ENCODE peak calls at places on chromosomes 2 and 18, in ten cellular contexts. D, Q, I, W, F, N, E, P, T and V are unnamed samples.

GRCh38 chr2:199485732-199486335 is 28.1 kb upstream of the SATB2 start:
- DNase-seq in P (peak), Q (no peak), I (peak), T (no peak), W (no peak), F (peak), N (no peak), E (peak), D (peak), V (peak)

GRCh38 chr18:50610349-50610748 is 50.5 kb downstream of the MAPK4 start:
- DNase-seq in W (no peak), E (no peak), D (no peak), F (no peak), T (no peak), Q (no peak), I (no peak), P (no peak), N (no peak), V (no peak)

GRCh38 chr2:10495311-10495987 is 47.3 kb upstream of the ODC1 start:
- DNase-seq in P (no peak), I (no peak), N (no peak), W (no peak), F (no peak), D (no peak), T (no peak), E (no peak), Q (no peak), V (no peak)

GRCh38 chr18:25832008-25832604 is 258.3 kb downstream of the SS18 start:
- DNase-seq in F (peak), T (peak), I (peak), D (peak), W (peak), P (peak), Q (no peak), N (peak), E (peak), V (peak)

GRCh38 chr18:45505497-45506206 is 109.6 kb upstream of the SLC14A2 start:
- DNase-seq in F (no peak), D (no peak), P (peak), T (no peak), Q (no peak), I (no peak), W (no peak), E (peak), N (no peak), V (no peak)

GRCh38 chr2:157328133-157328532 is 2.5 kb upstream of the ERMN start:
- DNase-seq in D (no peak), E (no peak), P (no peak), W (no peak), I (no peak), Q (no peak), T (no peak), F (no peak), N (no peak), V (no peak)

GRCh38 chr2:11254100-11254536 is 90.3 kb downstream of the ROCK2 start:
- DNase-seq in I (no peak), N (no peak), D (peak), F (no peak), W (no peak), P (no peak), E (no peak), T (no peak), Q (no peak), V (no peak)

GRCh38 chr2:127082974-127083373 is 24.0 kb downstream of the BIN1 start:
- DNase-seq in P (no peak), D (peak), W (no peak), F (peak), T (no peak), E (no peak), I (no peak), N (no peak), Q (no peak), V (no peak)

GRCh38 chr2:235713244-235713643 is 219.4 kb downstream of the AGAP1 start:
- DNase-seq in F (no peak), N (no peak), W (no peak), E (no peak), T (no peak), P (no peak), Q (no peak), D (no peak), I (no peak), V (no peak)

GRCh38 chr2:36290306-36290705 is 65.3 kb upstream of the CRIM1 start:
- DNase-seq in D (no peak), E (no peak), W (no peak), T (no peak), F (no peak), N (no peak), I (no peak), P (peak), Q (no peak), V (no peak)

GRCh38 chr18:43271593-43272432 is 5.5 kb downstream of the SYT4 start:
- DNase-seq in P (peak), T (no peak), Q (no peak), F (peak), I (no peak), N (peak), E (peak), W (peak), D (peak), V (peak)

GRCh38 chr2:163934134-163934533 is 198.3 kb upstream of the FIGN start:
- DNase-seq in I (no peak), D (no peak), N (no peak), E (no peak), F (no peak), Q (no peak), T (no peak), W (no peak), P (no peak), V (no peak)

GRCh38 chr2:227865281-227865680 is 6.2 kb upstream of the DAW1 start:
- DNase-seq in D (no peak), N (no peak), W (no peak), T (no peak), I (no peak), Q (no peak), P (no peak), E (no peak), F (peak), V (no peak)

GRCh38 chr2:33598472-33599174 is 476 bp downstream of the FAM98A start:
- DNase-seq in N (peak), F (peak), T (no peak), P (peak), I (no peak), E (no peak), D (peak), W (no peak), Q (peak), V (peak)

GRCh38 chr2:126527836-126528490 is 128.0 kb upstream of the GYPC start:
- DNase-seq in N (peak), I (no peak), T (no peak), Q (peak), F (peak), P (peak), W (peak), D (peak), E (peak), V (peak)

GRCh38 chr2:150669492-150669891 is 182.0 kb upstream of the RND3 start:
- DNase-seq in T (no peak), W (no peak), F (no peak), E (no peak), D (no peak), Q (no peak), I (no peak), P (no peak), N (no peak), V (no peak)

GRCh38 chr18:57516068-57516467 is 70.4 kb downstream of the FECH start:
- DNase-seq in P (no peak), F (no peak), T (no peak), E (no peak), D (no peak), I (no peak), Q (no peak), N (no peak), W (peak), V (no peak)

GRCh38 chr2:176018708-176019107 is 16.6 kb upstream of the LNPK start:
- DNase-seq in W (no peak), F (no peak), N (no peak), I (no peak), E (no peak), P (no peak), Q (no peak), T (no peak), D (no peak), V (no peak)

GRCh38 chr2:174597347-174598047 is at the start of gene WIPF1:
- DNase-seq in Q (no peak), D (peak), F (peak), P (peak), T (no peak), E (peak), I (no peak), N (no peak), W (peak), V (no peak)